ENCODE peak calls at places on chromosomes 4 and X, in nine cellular contexts. One of them, this sample, is unnamed.

GRCh38 chr4:8319731-8320385 is 50.3 kb downstream of the HTRA3 start:
- DNase-seq in MM.1S: no peak
- DNase-seq in kidney: peak; percentile 89
- DNase-seq in A673: no peak
- DNase-seq in stomach: peak; percentile 21
- DNase-seq in psoas muscle: peak; percentile 86
- DNase-seq in upper lobe of right lung: peak; percentile 61
- DNase-seq in prostate gland: peak; percentile 61
- DNase-seq in body of pancreas: no peak
- DNase-seq in this sample: peak; percentile 46

GRCh38 chr4:170138580-170139194 is 48.9 kb upstream of the AADAT start:
- DNase-seq in A673: peak; percentile 84
- DNase-seq in upper lobe of right lung: peak; percentile 74
- DNase-seq in psoas muscle: peak; percentile 68
- DNase-seq in kidney: no peak
- DNase-seq in MM.1S: peak; percentile 74
- DNase-seq in prostate gland: peak; percentile 62
- DNase-seq in stomach: peak; percentile 73
- DNase-seq in body of pancreas: peak; percentile 77
- DNase-seq in this sample: no peak

GRCh38 chrX:64204701-64205440 is 637 bp downstream of the AMER1 start:
- DNase-seq in body of pancreas: peak; percentile 50
- DNase-seq in psoas muscle: peak; percentile 63
- DNase-seq in prostate gland: peak; percentile 9
- DNase-seq in MM.1S: peak; percentile 10
- DNase-seq in stomach: peak; percentile 31
- DNase-seq in A673: peak; percentile 19
- DNase-seq in upper lobe of right lung: peak; percentile 69
- DNase-seq in kidney: no peak
- DNase-seq in this sample: peak; percentile 81

GRCh38 chr4:65983062-65983461 is 312.8 kb upstream of the EPHA5 start:
- DNase-seq in A673: no peak
- DNase-seq in upper lobe of right lung: no peak
- DNase-seq in body of pancreas: no peak
- DNase-seq in prostate gland: no peak
- DNase-seq in MM.1S: no peak
- DNase-seq in stomach: no peak
- DNase-seq in psoas muscle: no peak
- DNase-seq in kidney: no peak
- DNase-seq in this sample: peak; percentile 75

GRCh38 chrX:87583679-87584078 is 66.1 kb downstream of the KLHL4 start:
- DNase-seq in prostate gland: no peak
- DNase-seq in upper lobe of right lung: no peak
- DNase-seq in kidney: no peak
- DNase-seq in psoas muscle: no peak
- DNase-seq in body of pancreas: no peak
- DNase-seq in stomach: peak; percentile 32
- DNase-seq in A673: peak; percentile 9
- DNase-seq in MM.1S: peak; percentile 32
- DNase-seq in this sample: no peak

GRCh38 chr4:38141808-38142500 is 181.8 kb downstream of the PTTG2 start:
- DNase-seq in prostate gland: no peak
- DNase-seq in stomach: no peak
- DNase-seq in body of pancreas: no peak
- DNase-seq in upper lobe of right lung: no peak
- DNase-seq in kidney: no peak
- DNase-seq in psoas muscle: no peak
- DNase-seq in MM.1S: no peak
- DNase-seq in A673: no peak
- DNase-seq in this sample: peak; percentile 91

GRCh38 chr4:183635333-183635732 is 23.7 kb downstream of the RWDD4 start:
- DNase-seq in A673: no peak
- DNase-seq in prostate gland: no peak
- DNase-seq in upper lobe of right lung: no peak
- DNase-seq in body of pancreas: no peak
- DNase-seq in psoas muscle: no peak
- DNase-seq in stomach: no peak
- DNase-seq in kidney: no peak
- DNase-seq in MM.1S: no peak
- DNase-seq in this sample: peak; percentile 78

GRCh38 chrX:132648870-132649269 is 160.0 kb upstream of the MBNL3 start:
- DNase-seq in upper lobe of right lung: no peak
- DNase-seq in A673: no peak
- DNase-seq in psoas muscle: no peak
- DNase-seq in stomach: no peak
- DNase-seq in kidney: no peak
- DNase-seq in MM.1S: no peak
- DNase-seq in body of pancreas: no peak
- DNase-seq in prostate gland: no peak
- DNase-seq in this sample: no peak

GRCh38 chrX:10979956-10980355 is 131.2 kb upstream of the HCCS start:
- DNase-seq in body of pancreas: no peak
- DNase-seq in kidney: no peak
- DNase-seq in prostate gland: no peak
- DNase-seq in stomach: no peak
- DNase-seq in A673: no peak
- DNase-seq in psoas muscle: no peak
- DNase-seq in upper lobe of right lung: no peak
- DNase-seq in MM.1S: no peak
- DNase-seq in this sample: no peak

GRCh38 chr4:24210332-24210902 is 320.6 kb upstream of the PPARGC1A start:
- DNase-seq in kidney: peak; percentile 76
- DNase-seq in upper lobe of right lung: peak; percentile 69
- DNase-seq in psoas muscle: peak; percentile 82
- DNase-seq in stomach: no peak
- DNase-seq in body of pancreas: peak; percentile 59
- DNase-seq in A673: no peak
- DNase-seq in MM.1S: no peak
- DNase-seq in prostate gland: no peak
- DNase-seq in this sample: peak; percentile 94

GRCh38 chrX:20685652-20686051 is 418.9 kb upstream of the RPS6KA3 start:
- DNase-seq in prostate gland: no peak
- DNase-seq in stomach: no peak
- DNase-seq in upper lobe of right lung: no peak
- DNase-seq in psoas muscle: no peak
- DNase-seq in A673: no peak
- DNase-seq in body of pancreas: no peak
- DNase-seq in kidney: no peak
- DNase-seq in MM.1S: no peak
- DNase-seq in this sample: no peak

GRCh38 chr4:75327804-75328512 is 186.2 kb downstream of the RCHY1 start:
- DNase-seq in stomach: no peak
- DNase-seq in kidney: peak; percentile 60
- DNase-seq in prostate gland: no peak
- DNase-seq in psoas muscle: no peak
- DNase-seq in MM.1S: no peak
- DNase-seq in body of pancreas: peak; percentile 30
- DNase-seq in upper lobe of right lung: no peak
- DNase-seq in A673: no peak
- DNase-seq in this sample: peak; percentile 57
- H3K27ac ChIP-seq in stomach: no peak overlapping the region
- H3K27ac ChIP-seq in kidney: no peak overlapping the region
- H3K27ac ChIP-seq in prostate gland: peak overlapping the region; percentile 33
- H3K27ac ChIP-seq in psoas muscle: no peak overlapping the region
- H3K27ac ChIP-seq in MM.1S: no peak overlapping the region
- H3K27ac ChIP-seq in body of pancreas: no peak overlapping the region
- H3K27ac ChIP-seq in upper lobe of right lung: no peak overlapping the region
- H3K27ac ChIP-seq in A673: no peak overlapping the region
- H3K27ac ChIP-seq in this sample: no peak overlapping the region

GRCh38 chr4:152352645-152353116 is 183.2 kb downstream of the FBXW7 start:
- DNase-seq in A673: peak; percentile 98
- DNase-seq in kidney: peak; percentile 52
- DNase-seq in MM.1S: no peak
- DNase-seq in psoas muscle: peak; percentile 50
- DNase-seq in body of pancreas: peak; percentile 48
- DNase-seq in upper lobe of right lung: no peak
- DNase-seq in prostate gland: peak; percentile 72
- DNase-seq in stomach: no peak
- DNase-seq in this sample: peak; percentile 29

GRCh38 chr4:152351080-152351479 is 184.8 kb downstream of the FBXW7 start:
- DNase-seq in MM.1S: no peak
- DNase-seq in stomach: no peak
- DNase-seq in kidney: no peak
- DNase-seq in prostate gland: no peak
- DNase-seq in psoas muscle: no peak
- DNase-seq in A673: no peak
- DNase-seq in body of pancreas: no peak
- DNase-seq in upper lobe of right lung: no peak
- DNase-seq in this sample: no peak

GRCh38 chr4:152348670-152349069 is 187.2 kb downstream of the FBXW7 start:
- DNase-seq in stomach: no peak
- DNase-seq in A673: peak; percentile 67
- DNase-seq in prostate gland: no peak
- DNase-seq in MM.1S: no peak
- DNase-seq in upper lobe of right lung: no peak
- DNase-seq in psoas muscle: no peak
- DNase-seq in kidney: no peak
- DNase-seq in body of pancreas: no peak
- DNase-seq in this sample: no peak

GRCh38 chr4:152356428-152357034 is 179.4 kb downstream of the FBXW7 start:
- DNase-seq in MM.1S: no peak
- DNase-seq in upper lobe of right lung: no peak
- DNase-seq in psoas muscle: no peak
- DNase-seq in A673: no peak
- DNase-seq in kidney: no peak
- DNase-seq in prostate gland: no peak
- DNase-seq in stomach: no peak
- DNase-seq in body of pancreas: no peak
- DNase-seq in this sample: no peak

DNA sequence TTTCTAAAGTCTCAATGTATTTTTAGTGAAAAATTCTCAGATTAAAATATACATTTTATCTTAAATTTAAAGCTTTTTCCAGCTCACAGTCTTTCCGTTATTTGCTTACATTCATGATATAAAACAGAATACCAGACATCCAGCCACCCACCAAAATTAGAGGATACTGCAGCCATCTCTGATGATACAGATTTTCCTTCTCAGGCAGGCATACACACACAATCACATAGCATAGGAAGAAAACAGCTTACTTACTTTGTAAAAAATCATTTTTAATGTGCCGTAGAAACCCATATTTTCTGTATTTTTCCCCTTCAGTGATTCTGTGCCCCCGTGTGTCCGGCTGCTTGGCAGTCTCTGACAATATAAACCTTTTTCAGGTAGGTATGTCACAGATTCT is 183.7 kb downstream of the FBXW7 start:
- DNase-seq in A673: no peak
- DNase-seq in kidney: no peak
- DNase-seq in psoas muscle: no peak
- DNase-seq in MM.1S: no peak
- DNase-seq in upper lobe of right lung: no peak
- DNase-seq in prostate gland: no peak
- DNase-seq in stomach: no peak
- DNase-seq in body of pancreas: no peak
- DNase-seq in this sample: no peak
- H3K4me1 ChIP-seq in A673: peaks cover 36% of the 10 kb centered on the region
- H3K4me1 ChIP-seq in kidney: no peaks in the 10 kb centered on the region
- H3K4me1 ChIP-seq in psoas muscle: peaks cover 36% of the 10 kb centered on the region
- H3K4me1 ChIP-seq in MM.1S: no peaks in the 10 kb centered on the region
- H3K4me1 ChIP-seq in upper lobe of right lung: peaks cover 6% of the 10 kb centered on the region
- H3K4me1 ChIP-seq in prostate gland: no peaks in the 10 kb centered on the region
- H3K4me1 ChIP-seq in stomach: no peaks in the 10 kb centered on the region
- H3K4me1 ChIP-seq in body of pancreas: peaks cover 13% of the 10 kb centered on the region
- H3K4me1 ChIP-seq in this sample: peaks cover 31% of the 10 kb centered on the region

DNA sequence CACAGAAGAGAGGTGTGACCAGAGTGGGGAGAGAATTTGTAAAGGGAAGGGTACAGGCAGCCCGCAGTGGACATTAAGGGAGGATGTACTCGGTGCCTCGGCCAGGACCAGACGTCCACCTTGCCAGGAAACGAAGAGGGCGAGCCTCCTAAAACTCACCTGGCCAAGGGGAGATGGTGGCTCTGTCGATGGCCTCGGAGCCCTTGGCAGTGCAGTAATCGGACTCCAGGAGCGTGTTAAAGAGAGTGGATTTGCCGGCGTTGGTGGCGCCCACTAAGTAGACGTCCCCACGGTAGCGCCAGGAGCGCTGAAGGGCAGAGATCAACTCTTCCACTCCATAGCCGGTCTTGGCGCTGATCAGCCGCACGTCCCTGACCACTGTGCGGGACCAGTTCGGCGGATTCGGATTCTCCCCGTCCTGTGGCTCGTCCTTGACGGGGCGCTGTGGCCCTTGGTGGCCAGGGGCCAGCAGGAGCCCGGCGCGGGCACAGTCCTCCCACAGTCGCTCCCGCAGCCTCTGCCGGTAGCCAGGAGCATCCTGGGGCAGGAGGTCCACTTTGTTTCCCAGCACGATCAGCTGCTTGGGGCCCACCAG is 1.0 kb downstream of the NOA1 start:
- DNase-seq in MM.1S: peak; percentile 9
- DNase-seq in psoas muscle: peak; percentile 53
- DNase-seq in upper lobe of right lung: peak; percentile 70
- DNase-seq in body of pancreas: no peak
- DNase-seq in prostate gland: peak; percentile 20
- DNase-seq in stomach: peak; percentile 27
- DNase-seq in A673: no peak
- DNase-seq in kidney: no peak
- DNase-seq in this sample: peak; percentile 79
- H3K27ac ChIP-seq in MM.1S: peak overlapping the region; percentile 83
- H3K27ac ChIP-seq in psoas muscle: peak overlapping the region; percentile 88
- H3K27ac ChIP-seq in upper lobe of right lung: peak overlapping the region; percentile 79
- H3K27ac ChIP-seq in body of pancreas: peak overlapping the region; percentile 72
- H3K27ac ChIP-seq in prostate gland: peak overlapping the region; percentile 90
- H3K27ac ChIP-seq in stomach: peak overlapping the region; percentile 93
- H3K27ac ChIP-seq in A673: no peak overlapping the region
- H3K27ac ChIP-seq in kidney: no peak overlapping the region
- H3K27ac ChIP-seq in this sample: peak overlapping the region; percentile 60

DNA sequence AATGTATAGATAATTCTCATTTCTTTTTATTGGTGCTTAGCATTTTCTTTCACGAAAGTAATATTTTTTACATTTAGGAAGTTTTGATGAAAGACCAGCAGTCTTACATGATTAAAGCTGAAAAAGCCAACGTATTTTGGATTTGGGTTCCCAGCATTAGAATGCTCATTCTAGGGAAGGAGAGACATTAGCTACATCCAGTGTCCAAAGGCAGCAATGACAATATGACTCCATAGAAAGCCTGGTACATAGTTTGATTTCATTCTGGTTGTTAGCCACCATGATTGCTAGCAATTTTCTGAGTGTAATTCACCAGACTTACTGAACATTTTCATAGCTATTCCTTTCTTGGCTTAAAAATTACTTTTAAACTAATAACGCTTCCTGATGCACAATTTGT is 1397.5 kb downstream of the PCDH7 start:
- DNase-seq in prostate gland: no peak
- DNase-seq in psoas muscle: no peak
- DNase-seq in body of pancreas: no peak
- DNase-seq in stomach: no peak
- DNase-seq in MM.1S: no peak
- DNase-seq in A673: peak; percentile 32
- DNase-seq in kidney: no peak
- DNase-seq in upper lobe of right lung: no peak
- DNase-seq in this sample: no peak
- H3K4me1 ChIP-seq in prostate gland: no peaks in the 10 kb centered on the region
- H3K4me1 ChIP-seq in psoas muscle: no peaks in the 10 kb centered on the region
- H3K4me1 ChIP-seq in body of pancreas: no peaks in the 10 kb centered on the region
- H3K4me1 ChIP-seq in stomach: no peaks in the 10 kb centered on the region
- H3K4me1 ChIP-seq in MM.1S: no peaks in the 10 kb centered on the region
- H3K4me1 ChIP-seq in A673: no peaks in the 10 kb centered on the region
- H3K4me1 ChIP-seq in kidney: no peaks in the 10 kb centered on the region
- H3K4me1 ChIP-seq in upper lobe of right lung: no peaks in the 10 kb centered on the region
- H3K4me1 ChIP-seq in this sample: no peaks in the 10 kb centered on the region

This sample was measured in osteoblast.